ENCODE peak calls at places on chromosomes 6 and 20, in eight cellular contexts. Z is fibroblast of lung; P is CD8-positive, alpha-beta T cell; T is osteoblast; A is AG04449; M is psoas muscle; K is H1; X is GM23338. B is an unnamed sample.

GRCh38 chr6:88952065-88952704 is 11.2 kb downstream of the RNGTT start:
- DNase-seq in Z (peak), P (no peak), T (no peak), A (no peak), M (no peak), K (no peak), X (no peak), B (peak)

GRCh38 chr6:103273048-103273447 is 1586.7 kb downstream of the HACE1 start:
- DNase-seq in Z (no peak), P (no peak), T (no peak), A (no peak), M (no peak), K (no peak), X (peak), B (peak)

GRCh38 chr20:381581-382290 is 1.2 kb downstream of the TRIB3 start:
- DNase-seq in Z (peak), P (peak), T (peak), A (no peak), M (peak), K (peak), X (peak), B (peak)

GRCh38 chr6:154319231-154319858 is 37.3 kb downstream of the IPCEF1 start:
- DNase-seq in Z (peak), P (no peak), T (peak), A (peak), M (no peak), K (no peak), X (no peak), B (peak)

GRCh38 chr6:76774750-76775396 is 688.4 kb downstream of the HTR1B start:
- DNase-seq in Z (peak), P (no peak), T (no peak), A (no peak), M (no peak), K (no peak), X (no peak), B (peak)

GRCh38 chr20:39133205-39133604 is 171.1 kb downstream of the DHX35 start:
- DNase-seq in Z (no peak), P (no peak), T (no peak), A (no peak), M (no peak), K (no peak), X (no peak), B (no peak)

GRCh38 chr6:123742626-123743025 is 61.0 kb upstream of the NKAIN2 start:
- DNase-seq in Z (peak), P (no peak), T (no peak), A (no peak), M (no peak), K (no peak), X (no peak), B (no peak)

GRCh38 chr6:47654255-47654654 is 44.1 kb upstream of the ADGRF4 start:
- DNase-seq in Z (peak), P (no peak), T (no peak), A (no peak), M (no peak), K (no peak), X (no peak), B (no peak)

GRCh38 chr6:3041606-3042005 is 26.7 kb upstream of the RIPK1 start:
- DNase-seq in Z (no peak), P (no peak), T (no peak), A (no peak), M (no peak), K (no peak), X (peak), B (no peak)

GRCh38 chr6:125868996-125869395 is 78.2 kb downstream of the NCOA7 start:
- DNase-seq in Z (no peak), P (no peak), T (peak), A (no peak), M (peak), K (no peak), X (no peak), B (no peak)

GRCh38 chr20:51003776-51004175 is 19.1 kb downstream of the KCNG1 start:
- DNase-seq in Z (no peak), P (no peak), T (no peak), A (no peak), M (no peak), K (no peak), X (no peak), B (no peak)

DNA sequence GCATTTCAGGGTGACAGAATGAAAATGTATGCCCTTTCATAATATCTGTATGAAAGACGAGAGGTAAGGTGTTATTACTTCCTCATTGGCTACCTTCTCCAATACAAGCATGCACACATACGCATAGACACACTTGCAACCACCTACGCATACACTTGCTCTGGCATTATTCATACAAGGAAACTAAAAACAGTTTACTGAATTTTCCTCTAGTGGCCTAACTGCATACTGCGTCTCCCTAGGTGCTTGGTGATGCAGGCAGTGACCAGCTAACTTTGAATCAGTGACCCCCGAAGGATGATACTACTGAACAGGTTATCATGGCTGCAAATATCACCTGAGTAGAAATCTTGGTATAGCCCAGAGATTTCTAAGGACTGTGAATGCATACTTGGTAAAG is 593.1 kb downstream of the PKHD1 start:
- DNase-seq in Z (no peak), P (no peak), T (no peak), A (no peak), M (no peak), K (no peak), X (peak), B (no peak)
- TF ChIP-seq CTCF in Z (no peak), P (no peak), T (no peak), A (no peak), M (no peak), K (peak), X (peak), B (no peak)

GRCh38 chr20:48619126-48620101 is 208.4 kb downstream of the PREX1 start:
- DNase-seq in Z (no peak), P (no peak), T (peak), A (no peak), M (no peak), K (no peak), X (no peak), B (no peak)

GRCh38 chr20:48620112-48620485 is 207.7 kb downstream of the PREX1 start:
- DNase-seq in Z (no peak), P (no peak), T (no peak), A (no peak), M (no peak), K (no peak), X (no peak), B (no peak)

GRCh38 chr20:48622421-48622820 is 205.4 kb downstream of the PREX1 start:
- DNase-seq in Z (no peak), P (no peak), T (no peak), A (no peak), M (no peak), K (no peak), X (no peak), B (no peak)

GRCh38 chr20:48621256-48622078 is 206.3 kb downstream of the PREX1 start:
- DNase-seq in Z (peak), P (peak), T (peak), A (no peak), M (no peak), K (no peak), X (no peak), B (no peak)

DNA sequence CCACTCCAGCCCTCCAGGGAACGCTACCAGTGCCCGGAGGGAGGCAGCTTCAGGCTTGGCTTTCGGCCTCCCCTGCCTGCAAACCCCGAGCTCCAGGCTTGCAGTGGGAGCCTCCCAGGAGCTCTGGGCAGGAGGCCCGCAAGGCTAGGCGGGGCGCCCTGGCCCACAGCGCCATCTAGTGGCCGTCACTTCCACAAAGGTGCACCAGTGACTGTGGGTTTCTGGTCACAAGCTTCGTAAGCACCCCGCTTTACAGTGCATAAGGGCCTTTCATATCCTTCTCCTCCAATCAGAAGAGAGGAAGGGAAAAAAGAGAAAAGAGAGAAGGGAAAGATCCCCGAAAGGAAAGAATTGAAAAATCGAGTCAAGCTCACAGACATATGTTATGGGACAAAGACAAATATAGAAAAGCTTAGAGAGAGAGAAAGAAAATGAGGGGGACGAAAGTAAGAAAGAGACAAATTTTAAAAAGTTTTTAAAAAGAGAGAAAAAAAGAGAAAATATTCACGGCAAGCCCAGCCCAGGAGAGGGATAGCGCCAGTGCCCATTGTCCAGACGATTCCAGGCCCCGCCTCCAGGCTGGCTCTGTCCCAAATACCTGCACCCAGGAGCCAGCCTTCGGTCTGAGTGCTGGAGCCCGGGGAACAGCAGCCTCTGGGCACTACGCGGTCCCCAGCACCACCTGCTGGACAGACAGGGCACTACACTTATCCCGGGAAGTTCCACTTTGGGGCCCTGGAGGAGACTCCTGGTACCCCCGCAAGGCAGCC is 207.1 kb downstream of the PREX1 start:
- DNase-seq in Z (peak), P (peak), T (peak), A (no peak), M (peak), K (peak), X (peak), B (peak)
- H3K4me3 ChIP-seq in Z (peak), P (no peak), T (peak), A (peak), M (peak), K (peak), X (peak), B (peak)

GRCh38 chr20:25076731-25077609 is 5.0 kb downstream of the VSX1 start:
- DNase-seq in Z (peak), P (no peak), T (peak), A (no peak), M (no peak), K (no peak), X (peak), B (peak)
- TF ChIP-seq CTCF in Z (no peak), P (no peak), T (no peak), A (no peak), M (peak), K (peak), X (peak), B (peak)

DNA sequence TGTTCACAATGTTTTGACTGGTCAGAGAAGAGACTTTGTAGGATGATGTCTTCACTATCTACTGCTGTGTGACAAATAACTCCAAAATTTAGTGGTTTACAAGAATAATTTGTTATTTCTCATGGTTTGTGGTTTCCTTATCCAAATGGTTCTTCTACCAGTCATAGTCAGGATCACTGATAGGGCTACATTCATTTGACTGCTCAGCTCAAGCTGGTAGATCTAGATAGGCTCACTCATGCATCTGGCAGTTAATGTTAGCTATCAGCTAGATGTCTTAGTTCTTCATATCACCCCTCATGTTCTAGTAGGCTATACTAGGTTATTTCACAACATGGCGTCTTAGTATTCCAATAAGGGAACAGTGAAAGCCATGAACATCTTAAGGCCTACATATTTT is 131.0 kb downstream of the ID4 start:
- DNase-seq in Z (peak), P (no peak), T (no peak), A (no peak), M (no peak), K (no peak), X (no peak), B (no peak)
- H3K4me3 ChIP-seq in Z (no peak), P (no peak), T (no peak), A (no peak), M (no peak), K (no peak), X (no peak), B (no peak)